ENCODE peak calls at places on chromosomes 7 and 10, in ten cellular contexts. One of them, this sample, is unnamed.

GRCh38 chr7:87416682-87417587 is 58.5 kb downstream of the ABCB4 start:
- DNase-seq in lung: peak; percentile 50
- DNase-seq in adrenal gland: peak; percentile 60
- DNase-seq in stimulated activated CD8-positive, alpha-beta memory T cell treated with anti-CD3 and anti-CD28 coated beads, Interleukin-2, amount 100 ng/mL, for 48 hours: peak; percentile 23
- DNase-seq in foreskin keratinocyte: peak; percentile 41
- DNase-seq in naive thymus-derived CD8-positive, alpha-beta T cell: peak; percentile 54
- DNase-seq in T1000: peak; percentile 60
- DNase-seq in mesenteric fat pad: no peak
- DNase-seq in activated CD4-positive, alpha-beta T cell treated with anti-CD3 and anti-CD28 coated beads, Interleukin-2, amount 50 U/mL, for 4 hours: peak; percentile 56
- DNase-seq in activated naive CD4-positive, alpha-beta T cell treated with anti-CD3 and anti-CD28 coated beads, Interleukin-2, amount 50 U/mL, for 16 hours: peak; percentile 62
- DNase-seq in this sample: peak; percentile 67

GRCh38 chr7:36277247-36277542 is 112.5 kb upstream of the ANLN start:
- DNase-seq in lung: no peak
- DNase-seq in adrenal gland: no peak
- DNase-seq in stimulated activated CD8-positive, alpha-beta memory T cell treated with anti-CD3 and anti-CD28 coated beads, Interleukin-2, amount 100 ng/mL, for 48 hours: no peak
- DNase-seq in foreskin keratinocyte: no peak
- DNase-seq in naive thymus-derived CD8-positive, alpha-beta T cell: no peak
- DNase-seq in T1000: no peak
- DNase-seq in mesenteric fat pad: no peak
- DNase-seq in activated CD4-positive, alpha-beta T cell treated with anti-CD3 and anti-CD28 coated beads, Interleukin-2, amount 50 U/mL, for 4 hours: no peak
- DNase-seq in activated naive CD4-positive, alpha-beta T cell treated with anti-CD3 and anti-CD28 coated beads, Interleukin-2, amount 50 U/mL, for 16 hours: no peak
- DNase-seq in this sample: no peak

GRCh38 chr10:28503114-28503513 is 29.8 kb upstream of the WAC start:
- DNase-seq in lung: peak; percentile 31
- DNase-seq in adrenal gland: no peak
- DNase-seq in stimulated activated CD8-positive, alpha-beta memory T cell treated with anti-CD3 and anti-CD28 coated beads, Interleukin-2, amount 100 ng/mL, for 48 hours: no peak
- DNase-seq in foreskin keratinocyte: peak; percentile 20
- DNase-seq in naive thymus-derived CD8-positive, alpha-beta T cell: no peak
- DNase-seq in T1000: no peak
- DNase-seq in mesenteric fat pad: no peak
- DNase-seq in activated CD4-positive, alpha-beta T cell treated with anti-CD3 and anti-CD28 coated beads, Interleukin-2, amount 50 U/mL, for 4 hours: no peak
- DNase-seq in activated naive CD4-positive, alpha-beta T cell treated with anti-CD3 and anti-CD28 coated beads, Interleukin-2, amount 50 U/mL, for 16 hours: no peak
- DNase-seq in this sample: no peak

GRCh38 chr10:120455606-120456005 is 1.4 kb upstream of the PLPP4 start:
- DNase-seq in lung: peak; percentile 5
- DNase-seq in adrenal gland: no peak
- DNase-seq in stimulated activated CD8-positive, alpha-beta memory T cell treated with anti-CD3 and anti-CD28 coated beads, Interleukin-2, amount 100 ng/mL, for 48 hours: no peak
- DNase-seq in foreskin keratinocyte: no peak
- DNase-seq in naive thymus-derived CD8-positive, alpha-beta T cell: no peak
- DNase-seq in T1000: no peak
- DNase-seq in mesenteric fat pad: no peak
- DNase-seq in activated CD4-positive, alpha-beta T cell treated with anti-CD3 and anti-CD28 coated beads, Interleukin-2, amount 50 U/mL, for 4 hours: no peak
- DNase-seq in activated naive CD4-positive, alpha-beta T cell treated with anti-CD3 and anti-CD28 coated beads, Interleukin-2, amount 50 U/mL, for 16 hours: no peak
- DNase-seq in this sample: no peak

GRCh38 chr7:79453558-79454324 is at the start of gene MAGI2:
- DNase-seq in lung: peak; percentile 77
- DNase-seq in adrenal gland: peak; percentile 94
- DNase-seq in stimulated activated CD8-positive, alpha-beta memory T cell treated with anti-CD3 and anti-CD28 coated beads, Interleukin-2, amount 100 ng/mL, for 48 hours: no peak
- DNase-seq in foreskin keratinocyte: peak; percentile 73
- DNase-seq in naive thymus-derived CD8-positive, alpha-beta T cell: peak; percentile 56
- DNase-seq in T1000: peak; percentile 66
- DNase-seq in mesenteric fat pad: peak; percentile 92
- DNase-seq in activated CD4-positive, alpha-beta T cell treated with anti-CD3 and anti-CD28 coated beads, Interleukin-2, amount 50 U/mL, for 4 hours: no peak
- DNase-seq in activated naive CD4-positive, alpha-beta T cell treated with anti-CD3 and anti-CD28 coated beads, Interleukin-2, amount 50 U/mL, for 16 hours: no peak
- DNase-seq in this sample: no peak

GRCh38 chr10:76422769-76423168 is 991.3 kb downstream of the LRMDA start:
- DNase-seq in lung: no peak
- DNase-seq in adrenal gland: no peak
- DNase-seq in stimulated activated CD8-positive, alpha-beta memory T cell treated with anti-CD3 and anti-CD28 coated beads, Interleukin-2, amount 100 ng/mL, for 48 hours: no peak
- DNase-seq in foreskin keratinocyte: no peak
- DNase-seq in naive thymus-derived CD8-positive, alpha-beta T cell: no peak
- DNase-seq in T1000: no peak
- DNase-seq in mesenteric fat pad: no peak
- DNase-seq in activated CD4-positive, alpha-beta T cell treated with anti-CD3 and anti-CD28 coated beads, Interleukin-2, amount 50 U/mL, for 4 hours: no peak
- DNase-seq in activated naive CD4-positive, alpha-beta T cell treated with anti-CD3 and anti-CD28 coated beads, Interleukin-2, amount 50 U/mL, for 16 hours: no peak
- DNase-seq in this sample: no peak

GRCh38 chr7:107856806-107857540 is 34.0 kb upstream of the DLD start:
- DNase-seq in lung: no peak
- DNase-seq in adrenal gland: no peak
- DNase-seq in stimulated activated CD8-positive, alpha-beta memory T cell treated with anti-CD3 and anti-CD28 coated beads, Interleukin-2, amount 100 ng/mL, for 48 hours: no peak
- DNase-seq in foreskin keratinocyte: no peak
- DNase-seq in naive thymus-derived CD8-positive, alpha-beta T cell: no peak
- DNase-seq in T1000: no peak
- DNase-seq in mesenteric fat pad: no peak
- DNase-seq in activated CD4-positive, alpha-beta T cell treated with anti-CD3 and anti-CD28 coated beads, Interleukin-2, amount 50 U/mL, for 4 hours: no peak
- DNase-seq in activated naive CD4-positive, alpha-beta T cell treated with anti-CD3 and anti-CD28 coated beads, Interleukin-2, amount 50 U/mL, for 16 hours: no peak
- DNase-seq in this sample: peak; percentile 30

GRCh38 chr7:7761340-7761973 is 43.0 kb upstream of the RPA3 start:
- DNase-seq in lung: no peak
- DNase-seq in adrenal gland: no peak
- DNase-seq in stimulated activated CD8-positive, alpha-beta memory T cell treated with anti-CD3 and anti-CD28 coated beads, Interleukin-2, amount 100 ng/mL, for 48 hours: no peak
- DNase-seq in foreskin keratinocyte: peak; percentile 48
- DNase-seq in naive thymus-derived CD8-positive, alpha-beta T cell: no peak
- DNase-seq in T1000: no peak
- DNase-seq in mesenteric fat pad: no peak
- DNase-seq in activated CD4-positive, alpha-beta T cell treated with anti-CD3 and anti-CD28 coated beads, Interleukin-2, amount 50 U/mL, for 4 hours: no peak
- DNase-seq in activated naive CD4-positive, alpha-beta T cell treated with anti-CD3 and anti-CD28 coated beads, Interleukin-2, amount 50 U/mL, for 16 hours: no peak
- DNase-seq in this sample: peak; percentile 16

GRCh38 chr10:109998513-109998912 is 9.3 kb upstream of the ADD3 start:
- DNase-seq in lung: no peak
- DNase-seq in adrenal gland: no peak
- DNase-seq in stimulated activated CD8-positive, alpha-beta memory T cell treated with anti-CD3 and anti-CD28 coated beads, Interleukin-2, amount 100 ng/mL, for 48 hours: no peak
- DNase-seq in foreskin keratinocyte: no peak
- DNase-seq in naive thymus-derived CD8-positive, alpha-beta T cell: no peak
- DNase-seq in T1000: no peak
- DNase-seq in mesenteric fat pad: no peak
- DNase-seq in activated CD4-positive, alpha-beta T cell treated with anti-CD3 and anti-CD28 coated beads, Interleukin-2, amount 50 U/mL, for 4 hours: no peak
- DNase-seq in activated naive CD4-positive, alpha-beta T cell treated with anti-CD3 and anti-CD28 coated beads, Interleukin-2, amount 50 U/mL, for 16 hours: no peak
- DNase-seq in this sample: no peak

GRCh38 chr7:29639887-29640600 is 76.4 kb downstream of the PRR15 start:
- DNase-seq in lung: no peak
- DNase-seq in adrenal gland: no peak
- DNase-seq in stimulated activated CD8-positive, alpha-beta memory T cell treated with anti-CD3 and anti-CD28 coated beads, Interleukin-2, amount 100 ng/mL, for 48 hours: no peak
- DNase-seq in foreskin keratinocyte: no peak
- DNase-seq in naive thymus-derived CD8-positive, alpha-beta T cell: no peak
- DNase-seq in T1000: no peak
- DNase-seq in mesenteric fat pad: no peak
- DNase-seq in activated CD4-positive, alpha-beta T cell treated with anti-CD3 and anti-CD28 coated beads, Interleukin-2, amount 50 U/mL, for 4 hours: no peak
- DNase-seq in activated naive CD4-positive, alpha-beta T cell treated with anti-CD3 and anti-CD28 coated beads, Interleukin-2, amount 50 U/mL, for 16 hours: no peak
- DNase-seq in this sample: no peak

GRCh38 chr7:149304006-149304405 is 42.0 kb downstream of the ZNF783 start:
- DNase-seq in lung: no peak
- DNase-seq in adrenal gland: no peak
- DNase-seq in stimulated activated CD8-positive, alpha-beta memory T cell treated with anti-CD3 and anti-CD28 coated beads, Interleukin-2, amount 100 ng/mL, for 48 hours: no peak
- DNase-seq in foreskin keratinocyte: no peak
- DNase-seq in naive thymus-derived CD8-positive, alpha-beta T cell: no peak
- DNase-seq in T1000: no peak
- DNase-seq in mesenteric fat pad: peak; percentile 24
- DNase-seq in activated CD4-positive, alpha-beta T cell treated with anti-CD3 and anti-CD28 coated beads, Interleukin-2, amount 50 U/mL, for 4 hours: no peak
- DNase-seq in activated naive CD4-positive, alpha-beta T cell treated with anti-CD3 and anti-CD28 coated beads, Interleukin-2, amount 50 U/mL, for 16 hours: no peak
- DNase-seq in this sample: no peak

GRCh38 chr7:33716581-33717477 is 188.5 kb upstream of the BMPER start:
- DNase-seq in lung: no peak
- DNase-seq in adrenal gland: no peak
- DNase-seq in stimulated activated CD8-positive, alpha-beta memory T cell treated with anti-CD3 and anti-CD28 coated beads, Interleukin-2, amount 100 ng/mL, for 48 hours: no peak
- DNase-seq in foreskin keratinocyte: peak; percentile 53
- DNase-seq in naive thymus-derived CD8-positive, alpha-beta T cell: no peak
- DNase-seq in T1000: no peak
- DNase-seq in mesenteric fat pad: no peak
- DNase-seq in activated CD4-positive, alpha-beta T cell treated with anti-CD3 and anti-CD28 coated beads, Interleukin-2, amount 50 U/mL, for 4 hours: no peak
- DNase-seq in activated naive CD4-positive, alpha-beta T cell treated with anti-CD3 and anti-CD28 coated beads, Interleukin-2, amount 50 U/mL, for 16 hours: no peak
- DNase-seq in this sample: no peak

GRCh38 chr7:155985518-155986427 is 173.5 kb upstream of the SHH start:
- DNase-seq in lung: no peak
- DNase-seq in adrenal gland: no peak
- DNase-seq in stimulated activated CD8-positive, alpha-beta memory T cell treated with anti-CD3 and anti-CD28 coated beads, Interleukin-2, amount 100 ng/mL, for 48 hours: no peak
- DNase-seq in foreskin keratinocyte: no peak
- DNase-seq in naive thymus-derived CD8-positive, alpha-beta T cell: no peak
- DNase-seq in T1000: no peak
- DNase-seq in mesenteric fat pad: peak; percentile 33
- DNase-seq in activated CD4-positive, alpha-beta T cell treated with anti-CD3 and anti-CD28 coated beads, Interleukin-2, amount 50 U/mL, for 4 hours: no peak
- DNase-seq in activated naive CD4-positive, alpha-beta T cell treated with anti-CD3 and anti-CD28 coated beads, Interleukin-2, amount 50 U/mL, for 16 hours: no peak
- DNase-seq in this sample: no peak

GRCh38 chr10:5538892-5539651 is 14.3 kb downstream of the CALML3 start:
- DNase-seq in lung: no peak
- DNase-seq in adrenal gland: no peak
- DNase-seq in stimulated activated CD8-positive, alpha-beta memory T cell treated with anti-CD3 and anti-CD28 coated beads, Interleukin-2, amount 100 ng/mL, for 48 hours: no peak
- DNase-seq in foreskin keratinocyte: peak; percentile 93
- DNase-seq in naive thymus-derived CD8-positive, alpha-beta T cell: no peak
- DNase-seq in T1000: no peak
- DNase-seq in mesenteric fat pad: peak; percentile 55
- DNase-seq in activated CD4-positive, alpha-beta T cell treated with anti-CD3 and anti-CD28 coated beads, Interleukin-2, amount 50 U/mL, for 4 hours: no peak
- DNase-seq in activated naive CD4-positive, alpha-beta T cell treated with anti-CD3 and anti-CD28 coated beads, Interleukin-2, amount 50 U/mL, for 16 hours: no peak
- DNase-seq in this sample: no peak

GRCh38 chr7:44727346-44728262 is 21.0 kb upstream of the ZMIZ2 start:
- DNase-seq in lung: no peak
- DNase-seq in adrenal gland: no peak
- DNase-seq in stimulated activated CD8-positive, alpha-beta memory T cell treated with anti-CD3 and anti-CD28 coated beads, Interleukin-2, amount 100 ng/mL, for 48 hours: no peak
- DNase-seq in foreskin keratinocyte: peak; percentile 84
- DNase-seq in naive thymus-derived CD8-positive, alpha-beta T cell: no peak
- DNase-seq in T1000: peak; percentile 12
- DNase-seq in mesenteric fat pad: no peak
- DNase-seq in activated CD4-positive, alpha-beta T cell treated with anti-CD3 and anti-CD28 coated beads, Interleukin-2, amount 50 U/mL, for 4 hours: no peak
- DNase-seq in activated naive CD4-positive, alpha-beta T cell treated with anti-CD3 and anti-CD28 coated beads, Interleukin-2, amount 50 U/mL, for 16 hours: no peak
- DNase-seq in this sample: no peak

GRCh38 chr7:27438878-27439589 is 196.4 kb downstream of the EVX1 start:
- DNase-seq in lung: no peak
- DNase-seq in adrenal gland: no peak
- DNase-seq in stimulated activated CD8-positive, alpha-beta memory T cell treated with anti-CD3 and anti-CD28 coated beads, Interleukin-2, amount 100 ng/mL, for 48 hours: no peak
- DNase-seq in foreskin keratinocyte: no peak
- DNase-seq in naive thymus-derived CD8-positive, alpha-beta T cell: no peak
- DNase-seq in T1000: no peak
- DNase-seq in mesenteric fat pad: no peak
- DNase-seq in activated CD4-positive, alpha-beta T cell treated with anti-CD3 and anti-CD28 coated beads, Interleukin-2, amount 50 U/mL, for 4 hours: no peak
- DNase-seq in activated naive CD4-positive, alpha-beta T cell treated with anti-CD3 and anti-CD28 coated beads, Interleukin-2, amount 50 U/mL, for 16 hours: no peak
- DNase-seq in this sample: no peak

GRCh38 chr10:33706746-33707145 is 372.3 kb upstream of the NRP1 start:
- DNase-seq in lung: no peak
- DNase-seq in adrenal gland: no peak
- DNase-seq in stimulated activated CD8-positive, alpha-beta memory T cell treated with anti-CD3 and anti-CD28 coated beads, Interleukin-2, amount 100 ng/mL, for 48 hours: no peak
- DNase-seq in foreskin keratinocyte: no peak
- DNase-seq in naive thymus-derived CD8-positive, alpha-beta T cell: no peak
- DNase-seq in T1000: no peak
- DNase-seq in mesenteric fat pad: no peak
- DNase-seq in activated CD4-positive, alpha-beta T cell treated with anti-CD3 and anti-CD28 coated beads, Interleukin-2, amount 50 U/mL, for 4 hours: no peak
- DNase-seq in activated naive CD4-positive, alpha-beta T cell treated with anti-CD3 and anti-CD28 coated beads, Interleukin-2, amount 50 U/mL, for 16 hours: no peak
- DNase-seq in this sample: no peak

GRCh38 chr10:36421999-36422398 is 703.4 kb upstream of the ANKRD30A start:
- DNase-seq in lung: no peak
- DNase-seq in adrenal gland: no peak
- DNase-seq in stimulated activated CD8-positive, alpha-beta memory T cell treated with anti-CD3 and anti-CD28 coated beads, Interleukin-2, amount 100 ng/mL, for 48 hours: no peak
- DNase-seq in foreskin keratinocyte: no peak
- DNase-seq in naive thymus-derived CD8-positive, alpha-beta T cell: no peak
- DNase-seq in T1000: no peak
- DNase-seq in mesenteric fat pad: no peak
- DNase-seq in activated CD4-positive, alpha-beta T cell treated with anti-CD3 and anti-CD28 coated beads, Interleukin-2, amount 50 U/mL, for 4 hours: no peak
- DNase-seq in activated naive CD4-positive, alpha-beta T cell treated with anti-CD3 and anti-CD28 coated beads, Interleukin-2, amount 50 U/mL, for 16 hours: no peak
- DNase-seq in this sample: no peak

GRCh38 chr7:71547426-71547825 is 415.5 kb downstream of the GALNT17 start:
- DNase-seq in lung: no peak
- DNase-seq in adrenal gland: no peak
- DNase-seq in stimulated activated CD8-positive, alpha-beta memory T cell treated with anti-CD3 and anti-CD28 coated beads, Interleukin-2, amount 100 ng/mL, for 48 hours: no peak
- DNase-seq in foreskin keratinocyte: no peak
- DNase-seq in naive thymus-derived CD8-positive, alpha-beta T cell: no peak
- DNase-seq in T1000: no peak
- DNase-seq in mesenteric fat pad: no peak
- DNase-seq in activated CD4-positive, alpha-beta T cell treated with anti-CD3 and anti-CD28 coated beads, Interleukin-2, amount 50 U/mL, for 4 hours: no peak
- DNase-seq in activated naive CD4-positive, alpha-beta T cell treated with anti-CD3 and anti-CD28 coated beads, Interleukin-2, amount 50 U/mL, for 16 hours: no peak
- DNase-seq in this sample: no peak

GRCh38 chr10:35306852-35307251 is 29.5 kb upstream of the CCNY start:
- DNase-seq in lung: peak; percentile 45
- DNase-seq in adrenal gland: peak; percentile 43
- DNase-seq in stimulated activated CD8-positive, alpha-beta memory T cell treated with anti-CD3 and anti-CD28 coated beads, Interleukin-2, amount 100 ng/mL, for 48 hours: no peak
- DNase-seq in foreskin keratinocyte: peak; percentile 97
- DNase-seq in naive thymus-derived CD8-positive, alpha-beta T cell: no peak
- DNase-seq in T1000: no peak
- DNase-seq in mesenteric fat pad: no peak
- DNase-seq in activated CD4-positive, alpha-beta T cell treated with anti-CD3 and anti-CD28 coated beads, Interleukin-2, amount 50 U/mL, for 4 hours: no peak
- DNase-seq in activated naive CD4-positive, alpha-beta T cell treated with anti-CD3 and anti-CD28 coated beads, Interleukin-2, amount 50 U/mL, for 16 hours: no peak
- DNase-seq in this sample: no peak

GRCh38 chr7:18262054-18262453 is 233.5 kb upstream of the HDAC9 start:
- DNase-seq in lung: no peak
- DNase-seq in adrenal gland: no peak
- DNase-seq in stimulated activated CD8-positive, alpha-beta memory T cell treated with anti-CD3 and anti-CD28 coated beads, Interleukin-2, amount 100 ng/mL, for 48 hours: no peak
- DNase-seq in foreskin keratinocyte: no peak
- DNase-seq in naive thymus-derived CD8-positive, alpha-beta T cell: no peak
- DNase-seq in T1000: no peak
- DNase-seq in mesenteric fat pad: no peak
- DNase-seq in activated CD4-positive, alpha-beta T cell treated with anti-CD3 and anti-CD28 coated beads, Interleukin-2, amount 50 U/mL, for 4 hours: no peak
- DNase-seq in activated naive CD4-positive, alpha-beta T cell treated with anti-CD3 and anti-CD28 coated beads, Interleukin-2, amount 50 U/mL, for 16 hours: no peak
- DNase-seq in this sample: no peak

GRCh38 chr10:30437039-30437781 is 3.2 kb downstream of the MAP3K8 start:
- DNase-seq in lung: peak; percentile 25
- DNase-seq in adrenal gland: no peak
- DNase-seq in stimulated activated CD8-positive, alpha-beta memory T cell treated with anti-CD3 and anti-CD28 coated beads, Interleukin-2, amount 100 ng/mL, for 48 hours: no peak
- DNase-seq in foreskin keratinocyte: no peak
- DNase-seq in naive thymus-derived CD8-positive, alpha-beta T cell: no peak
- DNase-seq in T1000: no peak
- DNase-seq in mesenteric fat pad: no peak
- DNase-seq in activated CD4-positive, alpha-beta T cell treated with anti-CD3 and anti-CD28 coated beads, Interleukin-2, amount 50 U/mL, for 4 hours: no peak
- DNase-seq in activated naive CD4-positive, alpha-beta T cell treated with anti-CD3 and anti-CD28 coated beads, Interleukin-2, amount 50 U/mL, for 16 hours: no peak
- DNase-seq in this sample: peak; percentile 71

GRCh38 chr7:97503367-97504094 is 228.4 kb upstream of the TAC1 start:
- DNase-seq in lung: no peak
- DNase-seq in adrenal gland: no peak
- DNase-seq in stimulated activated CD8-positive, alpha-beta memory T cell treated with anti-CD3 and anti-CD28 coated beads, Interleukin-2, amount 100 ng/mL, for 48 hours: no peak
- DNase-seq in foreskin keratinocyte: no peak
- DNase-seq in naive thymus-derived CD8-positive, alpha-beta T cell: no peak
- DNase-seq in T1000: no peak
- DNase-seq in mesenteric fat pad: no peak
- DNase-seq in activated CD4-positive, alpha-beta T cell treated with anti-CD3 and anti-CD28 coated beads, Interleukin-2, amount 50 U/mL, for 4 hours: no peak
- DNase-seq in activated naive CD4-positive, alpha-beta T cell treated with anti-CD3 and anti-CD28 coated beads, Interleukin-2, amount 50 U/mL, for 16 hours: no peak
- DNase-seq in this sample: no peak

This sample was measured in DND-41.